ENCODE peak calls at places on chromosomes 2 and 18, in eight cellular contexts. O, W, A, F, B, V, R and C are unnamed samples.

GRCh38 chr2:179297922-179298321 is 33.3 kb upstream of the SESTD1 start:
- DNase-seq in O (no peak), W (no peak), A (no peak), F (no peak), B (no peak), V (no peak), R (no peak), C (no peak)

GRCh38 chr2:55096586-55096985 is 46.3 kb upstream of the RTN4 start:
- DNase-seq in O (no peak), W (no peak), A (no peak), F (no peak), B (no peak), V (no peak), R (no peak), C (no peak)

GRCh38 chr2:33491685-33492084 is 15.2 kb downstream of the RASGRP3 start:
- DNase-seq in O (no peak), W (no peak), A (no peak), F (no peak), B (no peak), V (no peak), R (no peak), C (no peak)

GRCh38 chr2:241030883-241031282 is 32.5 kb downstream of the SNED1 start:
- DNase-seq in O (no peak), W (no peak), A (no peak), F (no peak), B (no peak), V (no peak), R (no peak), C (no peak)

GRCh38 chr2:112795720-112796119 is 11.4 kb upstream of the IL1A start:
- DNase-seq in O (no peak), W (no peak), A (no peak), F (no peak), B (no peak), V (no peak), R (no peak), C (no peak)

GRCh38 chr2:158266106-158266505 is 164.4 kb downstream of the UPP2 start:
- DNase-seq in O (no peak), W (no peak), A (no peak), F (no peak), B (no peak), V (no peak), R (no peak), C (no peak)

GRCh38 chr2:110869472-110870446 is 137.4 kb downstream of the ACOXL start:
- DNase-seq in O (no peak), W (no peak), A (no peak), F (no peak), B (no peak), V (no peak), R (peak), C (no peak)

GRCh38 chr2:209942936-209943605 is 59.4 kb upstream of the RPE start:
- DNase-seq in O (peak), W (no peak), A (no peak), F (no peak), B (no peak), V (no peak), R (no peak), C (no peak)

GRCh38 chr18:7923105-7923504 is 356.0 kb downstream of the PTPRM start:
- DNase-seq in O (no peak), W (no peak), A (no peak), F (no peak), B (no peak), V (no peak), R (no peak), C (no peak)

GRCh38 chr18:22822024-22822423 is 111.1 kb upstream of the RBBP8 start:
- DNase-seq in O (peak), W (no peak), A (no peak), F (no peak), B (no peak), V (no peak), R (no peak), C (no peak)

GRCh38 chr2:176683565-176684210 is 414.4 kb downstream of the MTX2 start:
- DNase-seq in O (no peak), W (no peak), A (no peak), F (no peak), B (no peak), V (no peak), R (no peak), C (no peak)

GRCh38 chr18:75837316-75837715 is 409.8 kb upstream of the SMIM21 start:
- DNase-seq in O (no peak), W (no peak), A (no peak), F (no peak), B (no peak), V (no peak), R (no peak), C (no peak)

GRCh38 chr2:46187112-46187618 is 110.0 kb upstream of the EPAS1 start:
- DNase-seq in O (no peak), W (no peak), A (no peak), F (no peak), B (no peak), V (no peak), R (no peak), C (peak)

GRCh38 chr2:153986488-153987229 is 114.9 kb downstream of the GALNT13 start:
- DNase-seq in O (peak), W (no peak), A (no peak), F (no peak), B (no peak), V (no peak), R (no peak), C (no peak)

GRCh38 chr2:197207106-197207505 is 103.5 kb downstream of the ANKRD44 start:
- DNase-seq in O (no peak), W (no peak), A (no peak), F (no peak), B (no peak), V (no peak), R (no peak), C (no peak)

GRCh38 chr2:197207608-197208007 is 103.0 kb downstream of the ANKRD44 start:
- DNase-seq in O (no peak), W (no peak), A (no peak), F (no peak), B (no peak), V (no peak), R (no peak), C (no peak)

GRCh38 chr2:197201874-197202273 is 108.7 kb downstream of the ANKRD44 start:
- DNase-seq in O (no peak), W (no peak), A (no peak), F (no peak), B (peak), V (no peak), R (no peak), C (no peak)

GRCh38 chr2:197205590-197206215 is 104.9 kb downstream of the ANKRD44 start:
- DNase-seq in O (no peak), W (no peak), A (peak), F (no peak), B (no peak), V (no peak), R (no peak), C (no peak)

DNA sequence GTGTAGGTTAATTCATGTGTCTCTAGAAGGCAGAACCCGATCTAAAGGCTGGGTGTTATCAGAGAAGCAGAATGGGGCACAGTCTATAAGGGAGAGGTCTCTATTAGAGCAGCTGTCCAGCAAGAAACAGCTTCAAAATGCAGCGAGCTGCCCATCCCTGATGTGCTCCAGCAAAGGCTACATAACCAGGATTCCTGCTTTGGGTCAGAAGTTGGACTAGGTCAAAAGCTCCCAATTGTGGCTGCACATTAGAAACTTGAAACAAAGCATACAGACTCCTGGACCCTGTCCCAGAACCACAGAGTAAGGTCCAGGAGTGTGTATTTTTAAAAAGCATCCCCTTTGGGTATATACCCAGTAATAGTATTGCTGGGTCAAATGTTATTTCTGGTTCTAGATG is 105.7 kb downstream of the ANKRD44 start:
- DNase-seq in O (no peak), W (no peak), A (no peak), F (no peak), B (no peak), V (no peak), R (no peak), C (no peak)
- H3K27ac ChIP-seq in O (no peak), W (peak), A (peak), F (peak), B (peak), V (no peak), R (no peak), C (no peak)

GRCh38 chr2:148207111-148207510 is 186.2 kb downstream of the MBD5 start:
- DNase-seq in O (no peak), W (no peak), A (no peak), F (no peak), B (no peak), V (no peak), R (no peak), C (no peak)

DNA sequence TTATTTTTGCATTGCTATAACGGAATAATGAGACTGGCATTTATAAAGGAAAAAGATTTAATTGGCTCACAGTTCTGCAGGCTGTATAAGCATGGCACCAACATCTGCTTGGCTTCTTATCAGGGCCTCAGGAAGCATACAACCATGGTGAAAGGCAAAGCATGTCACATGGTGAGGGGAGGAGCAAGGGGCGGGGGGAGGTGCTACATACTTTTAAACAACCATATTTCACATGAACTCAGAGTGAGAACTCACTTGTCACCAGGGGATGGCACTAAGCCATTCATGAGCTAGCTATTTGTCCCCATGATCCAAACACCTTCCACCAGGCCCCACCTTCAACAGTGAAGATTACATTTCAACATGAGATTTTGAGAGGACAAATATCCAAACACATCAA is 188.7 kb downstream of the MBD5 start:
- DNase-seq in O (peak), W (no peak), A (no peak), F (no peak), B (no peak), V (no peak), R (no peak), C (no peak)
- TF ChIP-seq CTCF in O (no peak), W (no peak), A (no peak), F (no peak), B (no peak), V (no peak), R (no peak), C (no peak)

GRCh38 chr2:187345338-187345737 is 102.7 kb downstream of the CALCRL start:
- DNase-seq in O (no peak), W (no peak), A (no peak), F (no peak), B (no peak), V (no peak), R (no peak), C (no peak)

GRCh38 chr2:187354653-187355052 is 93.4 kb downstream of the CALCRL start:
- DNase-seq in O (no peak), W (no peak), A (no peak), F (no peak), B (no peak), V (no peak), R (no peak), C (no peak)

GRCh38 chr2:187349328-187349944 is 98.6 kb downstream of the CALCRL start:
- DNase-seq in O (no peak), W (no peak), A (no peak), F (no peak), B (no peak), V (no peak), R (no peak), C (no peak)
- H3K27ac ChIP-seq in O (no peak), W (peak), A (no peak), F (peak), B (no peak), V (no peak), R (no peak), C (no peak)

GRCh38 chr18:41875094-41875780 is 79.8 kb upstream of the PIK3C3 start:
- DNase-seq in O (peak), W (no peak), A (no peak), F (no peak), B (no peak), V (no peak), R (no peak), C (no peak)
- TF ChIP-seq CTCF in O (no peak), W (no peak), A (no peak), F (no peak), B (no peak), V (no peak), R (no peak), C (no peak)

GRCh38 chr18:34764451-34764850 is 54.4 kb downstream of the DTNA start:
- DNase-seq in O (peak), W (no peak), A (no peak), F (no peak), B (no peak), V (no peak), R (no peak), C (no peak)

GRCh38 chr18:34772887-34773286 is 62.8 kb downstream of the DTNA start:
- DNase-seq in O (no peak), W (no peak), A (no peak), F (no peak), B (peak), V (no peak), R (no peak), C (no peak)

GRCh38 chr18:34773378-34773777 is 63.3 kb downstream of the DTNA start:
- DNase-seq in O (no peak), W (no peak), A (no peak), F (no peak), B (no peak), V (no peak), R (no peak), C (no peak)

GRCh38 chr18:34771958-34772357 is 61.9 kb downstream of the DTNA start:
- DNase-seq in O (no peak), W (no peak), A (no peak), F (no peak), B (no peak), V (no peak), R (no peak), C (no peak)

GRCh38 chr18:34767601-34768027 is 57.5 kb downstream of the DTNA start:
- DNase-seq in O (no peak), W (no peak), A (no peak), F (no peak), B (no peak), V (no peak), R (no peak), C (no peak)
- H3K27ac ChIP-seq in O (no peak), W (no peak), A (no peak), F (no peak), B (no peak), V (no peak), R (no peak), C (no peak)

DNA sequence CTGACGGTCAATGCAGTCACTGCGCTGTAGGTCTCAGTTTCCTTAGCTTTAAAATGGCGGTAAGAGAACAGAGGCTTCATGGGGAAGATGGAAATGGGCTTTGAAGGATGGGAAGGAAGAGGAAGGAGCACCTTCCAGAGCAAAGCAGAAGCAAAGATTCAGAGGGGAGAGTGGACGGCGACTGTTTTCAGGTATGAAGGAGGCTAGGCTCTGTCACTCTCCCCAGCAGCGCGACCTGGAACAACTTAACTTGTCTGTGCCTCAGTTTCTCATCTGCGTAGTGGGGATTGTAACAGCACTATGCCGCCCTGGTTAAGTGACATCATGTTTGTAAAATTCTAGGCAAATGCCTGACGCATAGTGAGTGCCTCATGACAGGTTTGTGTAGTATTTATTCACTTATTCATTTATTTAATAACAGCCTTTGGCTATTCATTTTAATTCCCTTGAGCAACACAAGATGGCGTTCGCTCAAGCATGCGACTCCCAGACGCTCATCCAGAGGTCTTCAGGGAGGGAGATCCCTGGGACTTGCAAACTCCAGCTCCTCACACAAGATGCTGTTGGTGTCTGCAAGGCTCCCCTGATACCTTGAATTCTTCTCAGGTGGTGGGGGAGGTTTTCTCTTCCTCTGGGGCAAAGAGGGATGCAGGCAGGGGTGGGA is 336.3 kb downstream of the DYSF start:
- DNase-seq in O (peak), W (peak), A (peak), F (no peak), B (no peak), V (no peak), R (no peak), C (no peak)
- TF ChIP-seq CTCF in O (peak), W (no peak), A (no peak), F (no peak), B (no peak), V (no peak), R (no peak), C (no peak)

DNA sequence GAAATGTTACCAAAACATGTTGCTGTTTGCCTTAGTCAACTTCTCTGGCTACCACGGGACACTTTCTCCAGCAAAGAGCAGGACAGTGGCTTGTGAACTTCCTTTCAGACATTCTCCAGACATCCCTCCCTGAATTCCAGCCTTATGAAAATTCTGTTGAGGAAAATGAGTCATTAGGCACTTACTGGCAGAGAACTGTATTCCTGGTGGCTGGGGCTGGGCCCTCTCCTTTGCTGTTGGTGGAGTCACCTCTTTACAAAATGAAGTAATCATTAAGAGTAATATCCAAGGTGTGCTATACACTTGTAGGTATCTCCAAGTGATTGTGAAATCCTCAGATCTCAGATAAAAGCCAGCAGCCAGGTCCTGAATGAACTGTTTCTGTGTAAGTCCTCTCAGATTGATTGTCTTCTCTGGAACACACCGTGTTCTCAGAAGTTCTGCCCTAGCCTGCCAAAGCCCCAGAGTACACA is 1.4 kb upstream of the FAP start:
- DNase-seq in O (no peak), W (no peak), A (no peak), F (peak), B (no peak), V (peak), R (peak), C (peak)
- H3K27ac ChIP-seq in O (no peak), W (peak), A (no peak), F (peak), B (no peak), V (no peak), R (no peak), C (peak)

DNA sequence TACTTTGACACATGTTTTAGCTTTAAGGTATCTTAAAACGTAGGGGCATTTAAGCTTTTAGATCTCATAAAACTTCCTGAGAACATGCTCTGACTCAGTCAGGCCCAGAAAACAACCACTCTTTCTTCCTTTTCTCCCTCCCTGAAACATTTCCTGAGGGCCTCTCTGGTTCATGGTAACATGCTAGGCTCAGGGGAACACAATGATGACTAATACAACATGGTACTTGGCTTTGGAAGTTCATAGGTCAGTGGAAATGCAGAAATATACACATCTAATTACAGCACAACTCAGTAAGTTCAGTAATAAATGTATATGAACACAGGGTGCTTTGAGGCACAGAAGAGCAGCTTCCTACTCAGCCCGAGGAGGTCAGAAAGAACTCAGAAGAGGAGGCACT is 251.6 kb downstream of the DLGAP1 start:
- DNase-seq in O (no peak), W (no peak), A (no peak), F (no peak), B (no peak), V (no peak), R (no peak), C (no peak)
- TF ChIP-seq CTCF in O (no peak), W (no peak), A (no peak), F (no peak), B (no peak), V (no peak), R (no peak), C (no peak)

GRCh38 chr2:10404324-10405143 is 43.6 kb downstream of the ODC1 start:
- DNase-seq in O (no peak), W (peak), A (no peak), F (no peak), B (no peak), V (peak), R (no peak), C (peak)
- H3K27ac ChIP-seq in O (no peak), W (peak), A (no peak), F (peak), B (peak), V (peak), R (peak), C (peak)

GRCh38 chr2:180787330-180787729 is 193.1 kb upstream of the UBE2E3 start:
- DNase-seq in O (no peak), W (no peak), A (no peak), F (no peak), B (no peak), V (no peak), R (no peak), C (no peak)

GRCh38 chr2:180790891-180791290 is 189.5 kb upstream of the UBE2E3 start:
- DNase-seq in O (no peak), W (no peak), A (no peak), F (no peak), B (no peak), V (no peak), R (no peak), C (no peak)
- TF ChIP-seq CTCF in O (no peak), W (no peak), A (no peak), F (no peak), B (no peak), V (no peak), R (no peak), C (no peak)